ENCODE peak calls at places on chromosomes 4 and X, in six cellular contexts. S, Q, G, F, J and U are unnamed samples.

GRCh38 chrX:131907488-131908314 is 115.4 kb upstream of the STK26 start:
- DNase-seq in S (no peak), Q (no peak), G (no peak), F (no peak), J (no peak), U (no peak)

GRCh38 chr4:84150177-84150576 is 348.9 kb downstream of the NKX6-1 start:
- DNase-seq in S (no peak), Q (no peak), G (no peak), F (no peak), J (no peak), U (no peak)

GRCh38 chr4:151641167-151641566 is 119.6 kb downstream of the GATB start:
- DNase-seq in S (peak; percentile 86), Q (no peak), G (no peak), F (no peak), J (peak; percentile 19), U (no peak)

GRCh38 chr4:124055896-124056295 is 656.6 kb downstream of the ANKRD50 start:
- DNase-seq in S (no peak), Q (no peak), G (no peak), F (no peak), J (no peak), U (no peak)

GRCh38 chrX:29911673-29912072 is 303.7 kb upstream of the MAGEB2 start:
- DNase-seq in S (no peak), Q (no peak), G (no peak), F (no peak), J (no peak), U (no peak)

GRCh38 chrX:331772-332495 is 13.3 kb upstream of the GTPBP6 start:
- DNase-seq in S (no peak), Q (no peak), G (no peak), F (no peak), J (no peak), U (no peak)

GRCh38 chr4:143254479-143255216 is 69.9 kb downstream of the USP38 start:
- DNase-seq in S (no peak), Q (no peak), G (no peak), F (no peak), J (no peak), U (no peak)

GRCh38 chr4:1209821-1210220 is 37.4 kb upstream of the SPON2 start:
- DNase-seq in S (no peak), Q (peak; percentile 85), G (peak; percentile 50), F (peak; percentile 62), J (no peak), U (no peak)

GRCh38 chr4:98176531-98176930 is 33.3 kb upstream of the STPG2 start:
- DNase-seq in S (no peak), Q (no peak), G (no peak), F (no peak), J (no peak), U (no peak)

GRCh38 chr4:173169428-173170209 is 1.0 kb downstream of the GALNT7 start:
- DNase-seq in S (peak; percentile 64), Q (peak; percentile 85), G (peak; percentile 57), F (peak; percentile 76), J (no peak), U (no peak)

GRCh38 chr4:140252742-140253555 is 99.0 kb upstream of the MAML3 start:
- DNase-seq in S (peak; percentile 50), Q (peak; percentile 84), G (peak; percentile 78), F (peak; percentile 93), J (no peak), U (peak; percentile 35)

GRCh38 chr4:132334081-132334480 is 815.0 kb upstream of the PCDH10 start:
- DNase-seq in S (peak; percentile 54), Q (no peak), G (no peak), F (no peak), J (no peak), U (no peak)

GRCh38 chrX:56788717-56789122 is 59.7 kb downstream of the NBDY start:
- DNase-seq in S (no peak), Q (peak; percentile 7), G (no peak), F (no peak), J (no peak), U (no peak)

GRCh38 chr4:1784395-1784788 is 8.7 kb upstream of the FGFR3 start:
- DNase-seq in S (no peak), Q (no peak), G (peak; percentile 36), F (no peak), J (no peak), U (no peak)

GRCh38 chr4:108941914-108942379 is 179.1 kb upstream of the ETNPPL start:
- DNase-seq in S (no peak), Q (no peak), G (no peak), F (no peak), J (no peak), U (no peak)

GRCh38 chr4:113584407-113585150 is 177.0 kb downstream of the CAMK2D start:
- DNase-seq in S (no peak), Q (no peak), G (no peak), F (peak; percentile 41), J (no peak), U (peak; percentile 86)

GRCh38 chr4:957581-958313 is 15.6 kb downstream of the DGKQ start:
- DNase-seq in S (no peak), Q (no peak), G (peak; percentile 3), F (no peak), J (no peak), U (no peak)

GRCh38 chr4:53702334-53703266 is 111.3 kb upstream of the LNX1 start:
- DNase-seq in S (peak; percentile 60), Q (peak; percentile 88), G (peak; percentile 72), F (peak; percentile 71), J (no peak), U (no peak)

GRCh38 chr4:16508968-16509367 is 282.7 kb upstream of the TAPT1 start:
- DNase-seq in S (peak; percentile 5), Q (no peak), G (no peak), F (no peak), J (no peak), U (no peak)

GRCh38 chr4:16505726-16506125 is 279.5 kb upstream of the TAPT1 start:
- DNase-seq in S (no peak), Q (no peak), G (no peak), F (no peak), J (no peak), U (no peak)
- TF ChIP-seq CTCF in S (no peak), Q (no peak), G (no peak), F (peak; percentile 16), J (peak; percentile 35), U (peak; percentile 30)

GRCh38 chr4:121764702-121765367 is at the start of gene SMIM43:
- DNase-seq in S (peak; percentile 44), Q (no peak), G (no peak), F (peak; percentile 13), J (no peak), U (no peak)
- H3K4me3 ChIP-seq in S (peak within 1 kb of the TSS; percentile 49), Q (peak within 1 kb of the TSS; percentile 47), G (peak within 1 kb of the TSS; percentile 32), F (peak within 1 kb of the TSS; percentile 52), J (peak within 1 kb of the TSS; percentile 66), U (peak within 1 kb of the TSS; percentile 55)

GRCh38 chr4:85168456-85168855 is 202.0 kb upstream of the WDFY3 start:
- DNase-seq in S (no peak), Q (no peak), G (no peak), F (no peak), J (no peak), U (no peak)

GRCh38 chr4:85166318-85166717 is 199.8 kb upstream of the WDFY3 start:
- DNase-seq in S (no peak), Q (no peak), G (no peak), F (no peak), J (no peak), U (no peak)

GRCh38 chr4:85170241-85170640 is 203.8 kb upstream of the WDFY3 start:
- DNase-seq in S (peak; percentile 60), Q (no peak), G (no peak), F (no peak), J (no peak), U (no peak)

GRCh38 chr4:85165808-85166207 is 199.3 kb upstream of the WDFY3 start:
- DNase-seq in S (no peak), Q (no peak), G (no peak), F (no peak), J (no peak), U (no peak)
- TF ChIP-seq CTCF in S (no peak), Q (no peak), G (no peak), F (no peak), J (no peak), U (no peak)

GRCh38 chr4:25308761-25309160 is 3.8 kb upstream of the ZCCHC4 start:
- DNase-seq in S (no peak), Q (no peak), G (no peak), F (no peak), J (no peak), U (no peak)

GRCh38 chr4:25313194-25313895 is 771 bp downstream of the ZCCHC4 start:
- DNase-seq in S (peak; percentile 9), Q (no peak), G (no peak), F (no peak), J (no peak), U (no peak)

GRCh38 chr4:25312496-25313193 is at the start of gene ZCCHC4:
- DNase-seq in S (peak; percentile 93), Q (peak; percentile 94), G (peak; percentile 92), F (peak; percentile 93), J (peak; percentile 54), U (peak; percentile 81)

GRCh38 chr4:25310066-25310824 is 2.3 kb upstream of the ZCCHC4 start:
- DNase-seq in S (no peak), Q (no peak), G (no peak), F (no peak), J (no peak), U (no peak)

GRCh38 chr4:25310825-25311210 is 1.8 kb upstream of the ZCCHC4 start:
- DNase-seq in S (no peak), Q (no peak), G (no peak), F (no peak), J (no peak), U (no peak)
- H3K4me3 ChIP-seq in S (no peak overlapping the region), Q (no peak overlapping the region), G (no peak overlapping the region), F (no peak overlapping the region), J (no peak overlapping the region), U (no peak overlapping the region)